ENCODE peak calls at places on chromosome 4, in seven cellular contexts. One of them, this sample, is unnamed.

GRCh38 chr4:125741825-125742452 is 427.2 kb downstream of the FAT4 start:
- DNase-seq in adipocyte: peak; percentile 65
- DNase-seq in left ventricle myocardium inferior: no peak
- DNase-seq in CD4-positive, CD25-positive, alpha-beta regulatory T cell: no peak
- DNase-seq in OCI-LY7: peak; percentile 7
- DNase-seq in upper lobe of left lung: no peak
- DNase-seq in uterus: no peak
- DNase-seq in this sample: no peak

GRCh38 chr4:24473309-24473721 is 111.0 kb downstream of the DHX15 start:
- DNase-seq in adipocyte: peak; percentile 48
- DNase-seq in left ventricle myocardium inferior: peak; percentile 23
- DNase-seq in CD4-positive, CD25-positive, alpha-beta regulatory T cell: no peak
- DNase-seq in OCI-LY7: peak; percentile 13
- DNase-seq in upper lobe of left lung: peak; percentile 83
- DNase-seq in uterus: peak; percentile 48
- DNase-seq in this sample: peak; percentile 81

GRCh38 chr4:88828846-88829245 is 131.2 kb upstream of the NAP1L5 start:
- DNase-seq in adipocyte: peak; percentile 67
- DNase-seq in left ventricle myocardium inferior: no peak
- DNase-seq in CD4-positive, CD25-positive, alpha-beta regulatory T cell: no peak
- DNase-seq in OCI-LY7: no peak
- DNase-seq in upper lobe of left lung: no peak
- DNase-seq in uterus: no peak
- DNase-seq in this sample: no peak

GRCh38 chr4:173991814-173992213 is 291.7 kb downstream of the FBXO8 start:
- DNase-seq in adipocyte: no peak
- DNase-seq in left ventricle myocardium inferior: no peak
- DNase-seq in CD4-positive, CD25-positive, alpha-beta regulatory T cell: no peak
- DNase-seq in OCI-LY7: no peak
- DNase-seq in upper lobe of left lung: no peak
- DNase-seq in uterus: no peak
- DNase-seq in this sample: no peak

GRCh38 chr4:189804884-189805283 is 135.8 kb upstream of the FRG1 start:
- DNase-seq in adipocyte: no peak
- DNase-seq in left ventricle myocardium inferior: peak; percentile 47
- DNase-seq in CD4-positive, CD25-positive, alpha-beta regulatory T cell: no peak
- DNase-seq in OCI-LY7: no peak
- DNase-seq in upper lobe of left lung: no peak
- DNase-seq in uterus: no peak
- DNase-seq in this sample: no peak

GRCh38 chr4:163548481-163549243 is 54.2 kb downstream of the TMA16 start:
- DNase-seq in adipocyte: peak; percentile 82
- DNase-seq in left ventricle myocardium inferior: no peak
- DNase-seq in CD4-positive, CD25-positive, alpha-beta regulatory T cell: peak; percentile 67
- DNase-seq in OCI-LY7: peak; percentile 64
- DNase-seq in upper lobe of left lung: no peak
- DNase-seq in uterus: no peak
- DNase-seq in this sample: no peak

GRCh38 chr4:89549907-89550306 is 242.3 kb upstream of the GPRIN3 start:
- DNase-seq in adipocyte: peak; percentile 47
- DNase-seq in left ventricle myocardium inferior: no peak
- DNase-seq in CD4-positive, CD25-positive, alpha-beta regulatory T cell: no peak
- DNase-seq in OCI-LY7: no peak
- DNase-seq in upper lobe of left lung: no peak
- DNase-seq in uterus: no peak
- DNase-seq in this sample: no peak

GRCh38 chr4:158782539-158783360 is 13.9 kb downstream of the FNIP2 start:
- DNase-seq in adipocyte: no peak
- DNase-seq in left ventricle myocardium inferior: no peak
- DNase-seq in CD4-positive, CD25-positive, alpha-beta regulatory T cell: no peak
- DNase-seq in OCI-LY7: no peak
- DNase-seq in upper lobe of left lung: no peak
- DNase-seq in uterus: no peak
- DNase-seq in this sample: no peak

GRCh38 chr4:145099653-145100052 is 1.5 kb downstream of the ABCE1 start:
- DNase-seq in adipocyte: peak; percentile 11
- DNase-seq in left ventricle myocardium inferior: no peak
- DNase-seq in CD4-positive, CD25-positive, alpha-beta regulatory T cell: peak; percentile 6
- DNase-seq in OCI-LY7: peak; percentile 42
- DNase-seq in upper lobe of left lung: no peak
- DNase-seq in uterus: no peak
- DNase-seq in this sample: no peak

GRCh38 chr4:168560184-168560834 is 63.5 kb downstream of the PALLD start:
- DNase-seq in adipocyte: peak; percentile 89
- DNase-seq in left ventricle myocardium inferior: no peak
- DNase-seq in CD4-positive, CD25-positive, alpha-beta regulatory T cell: no peak
- DNase-seq in OCI-LY7: no peak
- DNase-seq in upper lobe of left lung: no peak
- DNase-seq in uterus: no peak
- DNase-seq in this sample: no peak

GRCh38 chr4:123561525-123561924 is 164.9 kb downstream of the SPRY1 start:
- DNase-seq in adipocyte: no peak
- DNase-seq in left ventricle myocardium inferior: no peak
- DNase-seq in CD4-positive, CD25-positive, alpha-beta regulatory T cell: no peak
- DNase-seq in OCI-LY7: no peak
- DNase-seq in upper lobe of left lung: no peak
- DNase-seq in uterus: no peak
- DNase-seq in this sample: no peak

GRCh38 chr4:100289980-100290379 is 99.7 kb upstream of the DDIT4L start:
- DNase-seq in adipocyte: no peak
- DNase-seq in left ventricle myocardium inferior: no peak
- DNase-seq in CD4-positive, CD25-positive, alpha-beta regulatory T cell: no peak
- DNase-seq in OCI-LY7: no peak
- DNase-seq in upper lobe of left lung: no peak
- DNase-seq in uterus: no peak
- DNase-seq in this sample: no peak

GRCh38 chr4:114286275-114286674 is 306.8 kb upstream of the ARSJ start:
- DNase-seq in adipocyte: peak; percentile 57
- DNase-seq in left ventricle myocardium inferior: no peak
- DNase-seq in CD4-positive, CD25-positive, alpha-beta regulatory T cell: no peak
- DNase-seq in OCI-LY7: no peak
- DNase-seq in upper lobe of left lung: no peak
- DNase-seq in uterus: no peak
- DNase-seq in this sample: no peak

GRCh38 chr4:26410385-26411293 is 79.6 kb downstream of the CCKAR start:
- DNase-seq in adipocyte: peak; percentile 81
- DNase-seq in left ventricle myocardium inferior: no peak
- DNase-seq in CD4-positive, CD25-positive, alpha-beta regulatory T cell: peak; percentile 74
- DNase-seq in OCI-LY7: peak; percentile 65
- DNase-seq in upper lobe of left lung: no peak
- DNase-seq in uterus: no peak
- DNase-seq in this sample: no peak

GRCh38 chr4:141802324-141802723 is 165.9 kb downstream of the IL15 start:
- DNase-seq in adipocyte: peak; percentile 82
- DNase-seq in left ventricle myocardium inferior: no peak
- DNase-seq in CD4-positive, CD25-positive, alpha-beta regulatory T cell: no peak
- DNase-seq in OCI-LY7: no peak
- DNase-seq in upper lobe of left lung: no peak
- DNase-seq in uterus: no peak
- DNase-seq in this sample: no peak

GRCh38 chr4:131650951-131651350 is 1498.1 kb upstream of the PCDH10 start:
- DNase-seq in adipocyte: no peak
- DNase-seq in left ventricle myocardium inferior: no peak
- DNase-seq in CD4-positive, CD25-positive, alpha-beta regulatory T cell: no peak
- DNase-seq in OCI-LY7: no peak
- DNase-seq in upper lobe of left lung: no peak
- DNase-seq in uterus: no peak
- DNase-seq in this sample: no peak

GRCh38 chr4:44447563-44448504 is 775 bp downstream of the KCTD8 start:
- DNase-seq in adipocyte: peak; percentile 2
- DNase-seq in left ventricle myocardium inferior: peak; percentile 23
- DNase-seq in CD4-positive, CD25-positive, alpha-beta regulatory T cell: peak; percentile 1
- DNase-seq in OCI-LY7: no peak
- DNase-seq in upper lobe of left lung: peak; percentile 81
- DNase-seq in uterus: peak; percentile 23
- DNase-seq in this sample: peak; percentile 78

GRCh38 chr4:54784188-54784671 is 126.5 kb downstream of the KIT start:
- DNase-seq in adipocyte: peak; percentile 95
- DNase-seq in left ventricle myocardium inferior: peak; percentile 87
- DNase-seq in CD4-positive, CD25-positive, alpha-beta regulatory T cell: no peak
- DNase-seq in OCI-LY7: no peak
- DNase-seq in upper lobe of left lung: peak; percentile 87
- DNase-seq in uterus: peak; percentile 88
- DNase-seq in this sample: peak; percentile 90

DNA sequence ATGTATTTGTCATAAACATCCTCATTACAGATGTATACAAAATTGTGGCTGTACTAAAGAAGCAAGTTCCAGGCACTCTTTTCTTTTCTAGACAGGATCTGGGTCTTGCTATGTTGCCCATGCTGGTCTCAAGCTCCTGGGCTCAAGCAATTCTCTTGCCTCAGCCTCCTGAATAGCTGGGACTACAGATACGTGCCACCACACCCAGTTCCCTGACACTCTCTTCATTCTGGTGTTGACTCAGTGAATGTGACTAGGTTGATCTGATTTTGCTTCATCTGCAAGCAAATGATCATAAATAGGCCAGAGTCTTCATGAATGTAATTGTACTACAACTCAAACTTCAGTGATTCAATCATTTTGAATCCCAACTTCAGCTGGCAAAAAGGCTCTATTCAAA is 78.6 kb downstream of the APBB2 start:
- DNase-seq in adipocyte: no peak
- DNase-seq in left ventricle myocardium inferior: no peak
- DNase-seq in CD4-positive, CD25-positive, alpha-beta regulatory T cell: no peak
- DNase-seq in OCI-LY7: no peak
- DNase-seq in upper lobe of left lung: no peak
- DNase-seq in uterus: no peak
- DNase-seq in this sample: no peak
- H3K4me1 ChIP-seq in adipocyte: peaks cover 37% of the 10 kb centered on the region
- H3K4me1 ChIP-seq in left ventricle myocardium inferior: peaks cover 48% of the 10 kb centered on the region
- H3K4me1 ChIP-seq in CD4-positive, CD25-positive, alpha-beta regulatory T cell: no peaks in the 10 kb centered on the region
- H3K4me1 ChIP-seq in OCI-LY7: peaks cover 32% of the 10 kb centered on the region
- H3K4me1 ChIP-seq in upper lobe of left lung: peaks cover 36% of the 10 kb centered on the region
- H3K4me1 ChIP-seq in uterus: peaks cover 3% of the 10 kb centered on the region
- H3K4me1 ChIP-seq in this sample: peaks cover 3% of the 10 kb centered on the region

DNA sequence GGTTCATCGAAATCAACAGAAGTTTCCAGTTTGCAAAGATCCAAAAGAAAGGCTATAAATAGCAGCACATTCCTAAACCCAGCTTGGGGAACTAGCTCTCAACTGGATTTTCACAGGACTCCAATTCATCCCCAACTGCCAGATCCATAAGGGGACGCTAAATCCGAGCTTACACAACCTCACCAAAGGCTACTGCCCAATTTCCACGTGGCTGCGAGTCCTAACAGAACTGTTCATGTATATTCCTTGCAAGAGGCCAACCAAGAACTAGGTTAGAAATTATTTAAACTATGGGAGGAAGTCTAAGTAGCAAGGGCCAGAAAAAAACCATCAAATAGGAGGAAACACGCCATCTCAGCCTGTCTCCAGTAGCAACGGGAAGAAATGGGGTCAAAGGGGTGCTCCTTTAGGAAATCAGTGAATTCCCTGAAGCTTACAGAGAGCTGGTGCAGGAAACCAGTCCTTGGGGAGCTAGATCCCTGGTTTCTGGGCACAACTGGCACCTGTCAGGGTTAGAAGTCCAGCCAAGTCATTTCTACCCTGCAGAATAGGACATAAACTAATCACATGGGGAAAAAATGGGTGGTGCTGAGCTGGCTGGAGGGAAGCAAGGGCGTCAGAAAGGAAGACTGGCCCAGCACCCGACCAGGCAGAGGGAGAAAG is 20.7 kb downstream of the RELL1 start:
- DNase-seq in adipocyte: no peak
- DNase-seq in left ventricle myocardium inferior: no peak
- DNase-seq in CD4-positive, CD25-positive, alpha-beta regulatory T cell: no peak
- DNase-seq in OCI-LY7: no peak
- DNase-seq in upper lobe of left lung: no peak
- DNase-seq in uterus: no peak
- DNase-seq in this sample: no peak
- H3K4me1 ChIP-seq in adipocyte: peaks cover 40% of the 10 kb centered on the region
- H3K4me1 ChIP-seq in left ventricle myocardium inferior: peaks cover 80% of the 10 kb centered on the region
- H3K4me1 ChIP-seq in CD4-positive, CD25-positive, alpha-beta regulatory T cell: peaks cover 11% of the 10 kb centered on the region
- H3K4me1 ChIP-seq in OCI-LY7: peaks cover 13% of the 10 kb centered on the region
- H3K4me1 ChIP-seq in upper lobe of left lung: peaks cover 48% of the 10 kb centered on the region
- H3K4me1 ChIP-seq in uterus: peaks cover 10% of the 10 kb centered on the region
- H3K4me1 ChIP-seq in this sample: peaks cover 9% of the 10 kb centered on the region

GRCh38 chr4:37645736-37646135 is 40.4 kb downstream of the RELL1 start:
- DNase-seq in adipocyte: no peak
- DNase-seq in left ventricle myocardium inferior: no peak
- DNase-seq in CD4-positive, CD25-positive, alpha-beta regulatory T cell: no peak
- DNase-seq in OCI-LY7: peak; percentile 62
- DNase-seq in upper lobe of left lung: no peak
- DNase-seq in uterus: no peak
- DNase-seq in this sample: no peak
- H3K4me1 ChIP-seq in adipocyte: peaks cover 23% of the 10 kb centered on the region
- H3K4me1 ChIP-seq in left ventricle myocardium inferior: peaks cover 49% of the 10 kb centered on the region
- H3K4me1 ChIP-seq in CD4-positive, CD25-positive, alpha-beta regulatory T cell: no peaks in the 10 kb centered on the region
- H3K4me1 ChIP-seq in OCI-LY7: peaks cover 31% of the 10 kb centered on the region
- H3K4me1 ChIP-seq in upper lobe of left lung: peaks cover 13% of the 10 kb centered on the region
- H3K4me1 ChIP-seq in uterus: no peaks in the 10 kb centered on the region
- H3K4me1 ChIP-seq in this sample: no peaks in the 10 kb centered on the region

GRCh38 chr4:183175631-183176232 is 76.7 kb downstream of the WWC2 start:
- DNase-seq in adipocyte: peak; percentile 60
- DNase-seq in left ventricle myocardium inferior: no peak
- DNase-seq in CD4-positive, CD25-positive, alpha-beta regulatory T cell: no peak
- DNase-seq in OCI-LY7: no peak
- DNase-seq in upper lobe of left lung: no peak
- DNase-seq in uterus: no peak
- DNase-seq in this sample: no peak
- H3K4me1 ChIP-seq in adipocyte: peaks cover 22% of the 10 kb centered on the region
- H3K4me1 ChIP-seq in left ventricle myocardium inferior: peaks cover 67% of the 10 kb centered on the region
- H3K4me1 ChIP-seq in CD4-positive, CD25-positive, alpha-beta regulatory T cell: no peaks in the 10 kb centered on the region
- H3K4me1 ChIP-seq in OCI-LY7: no peaks in the 10 kb centered on the region
- H3K4me1 ChIP-seq in upper lobe of left lung: peaks cover 18% of the 10 kb centered on the region
- H3K4me1 ChIP-seq in uterus: no peaks in the 10 kb centered on the region
- H3K4me1 ChIP-seq in this sample: peaks cover 5% of the 10 kb centered on the region

GRCh38 chr4:1042352-1043025 is 31.1 kb downstream of the FGFRL1 start:
- DNase-seq in adipocyte: no peak
- DNase-seq in left ventricle myocardium inferior: no peak
- DNase-seq in CD4-positive, CD25-positive, alpha-beta regulatory T cell: no peak
- DNase-seq in OCI-LY7: no peak
- DNase-seq in upper lobe of left lung: peak; percentile 31
- DNase-seq in uterus: no peak
- DNase-seq in this sample: peak; percentile 44

GRCh38 chr4:1043658-1044468 is 32.4 kb downstream of the FGFRL1 start:
- DNase-seq in adipocyte: peak; percentile 99
- DNase-seq in left ventricle myocardium inferior: peak; percentile 82
- DNase-seq in CD4-positive, CD25-positive, alpha-beta regulatory T cell: no peak
- DNase-seq in OCI-LY7: no peak
- DNase-seq in upper lobe of left lung: peak; percentile 87
- DNase-seq in uterus: peak; percentile 96
- DNase-seq in this sample: peak; percentile 98

GRCh38 chr4:1041936-1042330 is 30.5 kb downstream of the FGFRL1 start:
- DNase-seq in adipocyte: no peak
- DNase-seq in left ventricle myocardium inferior: no peak
- DNase-seq in CD4-positive, CD25-positive, alpha-beta regulatory T cell: no peak
- DNase-seq in OCI-LY7: no peak
- DNase-seq in upper lobe of left lung: peak; percentile 47
- DNase-seq in uterus: no peak
- DNase-seq in this sample: no peak

GRCh38 chr4:1044469-1045192 is 33.2 kb downstream of the FGFRL1 start:
- DNase-seq in adipocyte: no peak
- DNase-seq in left ventricle myocardium inferior: no peak
- DNase-seq in CD4-positive, CD25-positive, alpha-beta regulatory T cell: no peak
- DNase-seq in OCI-LY7: no peak
- DNase-seq in upper lobe of left lung: peak; percentile 69
- DNase-seq in uterus: peak; percentile 31
- DNase-seq in this sample: peak; percentile 77

DNA sequence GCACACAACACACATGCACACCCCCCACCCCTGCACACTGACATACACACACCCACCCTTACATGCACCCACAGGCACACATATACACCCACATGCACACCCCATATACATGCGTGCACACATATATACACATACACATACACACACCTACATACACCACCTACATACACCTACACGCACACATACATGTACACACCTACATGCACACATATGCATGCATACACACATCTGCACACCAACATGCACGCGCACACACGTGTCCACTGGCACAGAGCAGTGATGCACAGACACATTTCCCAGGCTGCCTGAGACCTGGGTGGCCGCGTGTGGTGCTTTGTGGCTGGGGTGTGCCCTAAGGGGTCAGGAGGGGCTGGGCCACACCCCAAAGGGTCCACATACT is 31.7 kb downstream of the FGFRL1 start:
- DNase-seq in adipocyte: no peak
- DNase-seq in left ventricle myocardium inferior: no peak
- DNase-seq in CD4-positive, CD25-positive, alpha-beta regulatory T cell: no peak
- DNase-seq in OCI-LY7: no peak
- DNase-seq in upper lobe of left lung: no peak
- DNase-seq in uterus: no peak
- DNase-seq in this sample: peak; percentile 19
- H3K4me1 ChIP-seq in adipocyte: peaks cover 68% of the 10 kb centered on the region
- H3K4me1 ChIP-seq in left ventricle myocardium inferior: peaks cover 25% of the 10 kb centered on the region
- H3K4me1 ChIP-seq in CD4-positive, CD25-positive, alpha-beta regulatory T cell: no peaks in the 10 kb centered on the region
- H3K4me1 ChIP-seq in OCI-LY7: no peaks in the 10 kb centered on the region
- H3K4me1 ChIP-seq in upper lobe of left lung: peaks cover 28% of the 10 kb centered on the region
- H3K4me1 ChIP-seq in uterus: peaks cover 9% of the 10 kb centered on the region
- H3K4me1 ChIP-seq in this sample: no peaks in the 10 kb centered on the region

This sample was measured in aorta.